ENCODE peak calls at places on chromosomes 5 and 9, in seven cellular contexts. M, H, E, L, U, S and A are unnamed samples.

GRCh38 chr9:4937436-4937835 is 47.6 kb upstream of the JAK2 start:
- DNase-seq in U (no peak), E (no peak), S (no peak), L (no peak), H (no peak), M (no peak), A (no peak)

GRCh38 chr9:107836300-107836699 is 346.7 kb upstream of the KLF4 start:
- DNase-seq in M (no peak), E (no peak), S (no peak), L (no peak), U (no peak), H (no peak), A (no peak)

GRCh38 chr9:115944166-115944948 is 209.2 kb upstream of the PAPPA start:
- DNase-seq in U (no peak), H (peak), M (no peak), L (peak), S (peak), E (no peak), A (no peak)

GRCh38 chr9:12818431-12819000 is 43.7 kb downstream of the LURAP1L start:
- DNase-seq in H (peak), S (peak), U (no peak), E (no peak), M (no peak), L (no peak), A (peak)

GRCh38 chr5:148794275-148794674 is 32.1 kb upstream of the ADRB2 start:
- DNase-seq in L (no peak), S (no peak), M (no peak), E (no peak), U (no peak), H (no peak), A (no peak)

GRCh38 chr5:62626534-62626933 is 47.9 kb downstream of the LRRC70 start:
- DNase-seq in M (no peak), H (no peak), L (no peak), E (no peak), S (no peak), U (no peak), A (no peak)

GRCh38 chr5:179261301-179262125 is 83.7 kb downstream of the ADAMTS2 start:
- DNase-seq in E (no peak), S (no peak), U (no peak), M (no peak), H (no peak), L (peak), A (peak)

GRCh38 chr5:176817864-176818377 is 7.6 kb downstream of the UNC5A start:
- DNase-seq in E (peak), S (no peak), L (peak), U (no peak), H (no peak), M (no peak), A (peak)

GRCh38 chr5:153711755-153712154 is 221.3 kb downstream of the GRIA1 start:
- DNase-seq in S (no peak), H (no peak), E (no peak), U (no peak), M (no peak), L (no peak), A (no peak)

GRCh38 chr9:87386490-87386889 is 111.2 kb upstream of the DAPK1 start:
- DNase-seq in U (no peak), S (peak), M (no peak), L (no peak), H (no peak), E (no peak), A (no peak)

GRCh38 chr9:128916204-128916603 is 4.6 kb upstream of the PHYHD1 start:
- DNase-seq in S (no peak), H (no peak), U (no peak), E (no peak), M (no peak), L (peak), A (no peak)

GRCh38 chr5:62606878-62607277 is 28.3 kb downstream of the LRRC70 start:
- DNase-seq in E (no peak), L (no peak), U (no peak), H (no peak), M (no peak), S (no peak), A (no peak)

GRCh38 chr9:99172129-99173091 is 49.3 kb downstream of the ALG2 start:
- DNase-seq in H (no peak), E (no peak), M (no peak), S (peak), U (no peak), L (no peak), A (peak)